ENCODE peak calls at places on chromosome 1, in six cellular contexts. One of them, this sample, is unnamed.

GRCh38 chr1:243501002-243501401 is 245.2 kb downstream of the SDCCAG8 start:
- DNase-seq in anterior cingulate cortex: no peak
- DNase-seq in HT1080: peak; percentile 78
- DNase-seq in CD4-positive, alpha-beta T cell: no peak
- DNase-seq in left lung: no peak
- DNase-seq in amniotic stem cell: no peak
- DNase-seq in this sample: no peak

GRCh38 chr1:206834711-206835110 is 30.7 kb upstream of the IL20 start:
- DNase-seq in HT1080: no peak
- DNase-seq in anterior cingulate cortex: no peak
- DNase-seq in CD4-positive, alpha-beta T cell: no peak
- DNase-seq in amniotic stem cell: no peak
- DNase-seq in left lung: peak; percentile 50
- DNase-seq in this sample: no peak

GRCh38 chr1:53134961-53135734 is 7.3 kb downstream of the SLC1A7 start:
- DNase-seq in anterior cingulate cortex: no peak
- DNase-seq in HT1080: peak; percentile 46
- DNase-seq in left lung: peak; percentile 69
- DNase-seq in CD4-positive, alpha-beta T cell: no peak
- DNase-seq in amniotic stem cell: no peak
- DNase-seq in this sample: no peak

GRCh38 chr1:10338611-10339010 is 60.3 kb upstream of the PGD start:
- DNase-seq in anterior cingulate cortex: no peak
- DNase-seq in left lung: no peak
- DNase-seq in CD4-positive, alpha-beta T cell: no peak
- DNase-seq in HT1080: no peak
- DNase-seq in amniotic stem cell: no peak
- DNase-seq in this sample: no peak

GRCh38 chr1:227899820-227900449 is 47.8 kb downstream of the WNT9A start:
- DNase-seq in amniotic stem cell: no peak
- DNase-seq in CD4-positive, alpha-beta T cell: peak; percentile 28
- DNase-seq in anterior cingulate cortex: no peak
- DNase-seq in HT1080: no peak
- DNase-seq in left lung: peak; percentile 16
- DNase-seq in this sample: no peak

GRCh38 chr1:22754106-22754768 is 43.6 kb downstream of the EPHB2 start:
- DNase-seq in amniotic stem cell: no peak
- DNase-seq in CD4-positive, alpha-beta T cell: no peak
- DNase-seq in anterior cingulate cortex: no peak
- DNase-seq in left lung: no peak
- DNase-seq in HT1080: peak; percentile 40
- DNase-seq in this sample: no peak

GRCh38 chr1:200153277-200154055 is 126.0 kb downstream of the NR5A2 start:
- DNase-seq in amniotic stem cell: no peak
- DNase-seq in left lung: no peak
- DNase-seq in CD4-positive, alpha-beta T cell: no peak
- DNase-seq in anterior cingulate cortex: no peak
- DNase-seq in HT1080: no peak
- DNase-seq in this sample: no peak

GRCh38 chr1:202238914-202239313 is 45.3 kb downstream of the LGR6 start:
- DNase-seq in left lung: no peak
- DNase-seq in anterior cingulate cortex: no peak
- DNase-seq in amniotic stem cell: no peak
- DNase-seq in HT1080: no peak
- DNase-seq in CD4-positive, alpha-beta T cell: peak; percentile 22
- DNase-seq in this sample: no peak

GRCh38 chr1:246583448-246584185 is 17.4 kb downstream of the CNST start:
- DNase-seq in amniotic stem cell: no peak
- DNase-seq in HT1080: no peak
- DNase-seq in CD4-positive, alpha-beta T cell: no peak
- DNase-seq in left lung: no peak
- DNase-seq in anterior cingulate cortex: no peak
- DNase-seq in this sample: no peak